ENCODE peak calls at places on chromosomes 2 and 18, in eight cellular contexts. S is IMR-90; K is stimulated activated naive CD8-positive, alpha-beta T cell treated with anti-CD3 and anti-CD28 coated beads, Interleukin-15, amount 100 ng/mL, for 72 hours; Z is astrocyte; H is endothelial cell of umbilical vein; V is activated CD4-positive, alpha-beta T cell treated with anti-CD3 and anti-CD28 coated beads, Interleukin-2, amount 10 ng/mL, durations not matched to agents 7 days and 5 days; M is substantia nigra; T is left colon. I is an unnamed sample.

GRCh38 chr2:10476723-10477442 is 28.8 kb upstream of the ODC1 start:
- DNase-seq in V (no peak), T (no peak), K (no peak), H (no peak), Z (no peak), M (no peak), S (no peak), I (no peak)

GRCh38 chr2:40113272-40113671 is 334.2 kb upstream of the THUMPD2 start:
- DNase-seq in H (no peak), V (no peak), S (peak; percentile 32), T (no peak), K (no peak), Z (peak; percentile 45), M (no peak), I (no peak)

GRCh38 chr2:63053889-63054725 is 3.5 kb downstream of the OTX1 start:
- DNase-seq in H (peak; percentile 19), T (no peak), S (no peak), M (no peak), Z (no peak), V (no peak), K (peak; percentile 60), I (peak; percentile 37)

GRCh38 chr18:58438161-58438983 is 190.5 kb downstream of the ALPK2 start:
- DNase-seq in T (no peak), K (peak; percentile 10), M (no peak), Z (peak; percentile 36), H (no peak), V (peak; percentile 39), S (peak; percentile 41), I (peak; percentile 32)

GRCh38 chr2:33275689-33276444 is 200.6 kb upstream of the RASGRP3 start:
- DNase-seq in K (no peak), S (peak; percentile 96), T (no peak), M (no peak), V (peak; percentile 8), H (peak; percentile 80), Z (peak; percentile 98), I (peak; percentile 96)

GRCh38 chr18:41131050-41131449 is 824.0 kb upstream of the PIK3C3 start:
- DNase-seq in H (no peak), T (no peak), K (no peak), S (no peak), Z (no peak), V (no peak), M (no peak), I (no peak)

GRCh38 chr2:58601017-58601416 is 359.9 kb upstream of the FANCL start:
- DNase-seq in V (no peak), M (no peak), Z (peak; percentile 10), K (no peak), T (no peak), H (no peak), S (no peak), I (no peak)

GRCh38 chr2:217832115-217832514 is 170.7 kb downstream of the TNS1 start:
- DNase-seq in M (no peak), T (no peak), Z (no peak), H (no peak), K (no peak), S (no peak), V (no peak), I (no peak)

GRCh38 chr2:233373316-233373715 is 19.0 kb downstream of the DGKD start:
- DNase-seq in S (peak; percentile 38), M (no peak), T (no peak), K (no peak), V (no peak), Z (no peak), H (no peak), I (no peak)

GRCh38 chr2:239700946-239701345 is 300.1 kb upstream of the HDAC4 start:
- DNase-seq in H (no peak), K (no peak), M (no peak), Z (no peak), V (peak; percentile 1), S (no peak), T (no peak), I (no peak)

GRCh38 chr18:79608069-79608468 is 71.5 kb upstream of the CTDP1 start:
- DNase-seq in S (no peak), V (no peak), H (no peak), M (no peak), Z (no peak), T (peak; percentile 1), K (no peak), I (no peak)